ENCODE peak calls at places on chromosomes 2 and 18, in eight cellular contexts. One of them, this sample, is unnamed.

GRCh38 chr18:79476918-79477685 is 81.4 kb downstream of the NFATC1 start:
- DNase-seq in tibial artery: no peak
- DNase-seq in fibroblast of mammary gland: no peak
- DNase-seq in nephron progenitor cell: no peak
- DNase-seq in osteocyte: no peak
- DNase-seq in pancreas: peak; percentile 15
- DNase-seq in endothelial cell: no peak
- DNase-seq in lung microvascular endothelial cell: no peak
- DNase-seq in this sample: no peak

GRCh38 chr18:48940854-48941531 is 9.8 kb downstream of the SMAD7 start:
- DNase-seq in tibial artery: no peak
- DNase-seq in fibroblast of mammary gland: no peak
- DNase-seq in nephron progenitor cell: no peak
- DNase-seq in osteocyte: no peak
- DNase-seq in pancreas: peak; percentile 23
- DNase-seq in endothelial cell: peak; percentile 30
- DNase-seq in lung microvascular endothelial cell: no peak
- DNase-seq in this sample: no peak

GRCh38 chr2:3433339-3433699 is 53.8 kb downstream of the TRAPPC12 start:
- DNase-seq in tibial artery: no peak
- DNase-seq in fibroblast of mammary gland: no peak
- DNase-seq in nephron progenitor cell: no peak
- DNase-seq in osteocyte: no peak
- DNase-seq in pancreas: no peak
- DNase-seq in endothelial cell: no peak
- DNase-seq in lung microvascular endothelial cell: peak; percentile 36
- DNase-seq in this sample: no peak

GRCh38 chr2:23595601-23596251 is 210.7 kb downstream of the KLHL29 start:
- DNase-seq in tibial artery: no peak
- DNase-seq in fibroblast of mammary gland: no peak
- DNase-seq in nephron progenitor cell: peak; percentile 42
- DNase-seq in osteocyte: no peak
- DNase-seq in pancreas: no peak
- DNase-seq in endothelial cell: peak; percentile 25
- DNase-seq in lung microvascular endothelial cell: no peak
- DNase-seq in this sample: peak; percentile 80

GRCh38 chr2:118294063-118294462 is 205.8 kb downstream of the INSIG2 start:
- DNase-seq in tibial artery: no peak
- DNase-seq in fibroblast of mammary gland: no peak
- DNase-seq in nephron progenitor cell: no peak
- DNase-seq in osteocyte: no peak
- DNase-seq in pancreas: no peak
- DNase-seq in endothelial cell: no peak
- DNase-seq in lung microvascular endothelial cell: no peak
- DNase-seq in this sample: no peak

GRCh38 chr2:108922141-108922915 is 66.7 kb downstream of the EDAR start:
- DNase-seq in tibial artery: no peak
- DNase-seq in fibroblast of mammary gland: peak; percentile 36
- DNase-seq in nephron progenitor cell: no peak
- DNase-seq in osteocyte: no peak
- DNase-seq in pancreas: no peak
- DNase-seq in endothelial cell: no peak
- DNase-seq in lung microvascular endothelial cell: no peak
- DNase-seq in this sample: peak; percentile 62

GRCh38 chr18:59052965-59053960 is 86.4 kb upstream of the SEC11C start:
- DNase-seq in tibial artery: no peak
- DNase-seq in fibroblast of mammary gland: no peak
- DNase-seq in nephron progenitor cell: no peak
- DNase-seq in osteocyte: no peak
- DNase-seq in pancreas: no peak
- DNase-seq in endothelial cell: no peak
- DNase-seq in lung microvascular endothelial cell: no peak
- DNase-seq in this sample: peak; percentile 67

GRCh38 chr2:46535360-46535759 is 56.0 kb downstream of the TMEM247 start:
- DNase-seq in tibial artery: no peak
- DNase-seq in fibroblast of mammary gland: no peak
- DNase-seq in nephron progenitor cell: no peak
- DNase-seq in osteocyte: no peak
- DNase-seq in pancreas: no peak
- DNase-seq in endothelial cell: no peak
- DNase-seq in lung microvascular endothelial cell: no peak
- DNase-seq in this sample: no peak

GRCh38 chr2:190136259-190136658 is 73.7 kb upstream of the MSTN start:
- DNase-seq in tibial artery: no peak
- DNase-seq in fibroblast of mammary gland: no peak
- DNase-seq in nephron progenitor cell: no peak
- DNase-seq in osteocyte: no peak
- DNase-seq in pancreas: no peak
- DNase-seq in endothelial cell: no peak
- DNase-seq in lung microvascular endothelial cell: no peak
- DNase-seq in this sample: no peak